ENCODE peak calls at places on chromosomes 12 and 14, in seven cellular contexts. M is stimulated activated CD4-positive, alpha-beta T cell treated with anti-CD3 and anti-CD28 coated beads, Interleukin-4, amount 100 ng/mL, for 4 hours; G is progenitor cell of endocrine pancreas; T is AG09319; V is stromal cell of bone marrow; E is HuH-7; O is GM12864. N is an unnamed sample.

GRCh38 chr14:90911121-90911520 is 94.9 kb upstream of the TTC7B start:
- DNase-seq in M (no peak), G (no peak), T (no peak), V (peak; percentile 1), E (no peak), O (no peak), N (peak; percentile 1)

GRCh38 chr12:44015333-44015941 is 179.6 kb downstream of the TMEM117 start:
- DNase-seq in M (no peak), G (no peak), T (peak; percentile 12), V (peak; percentile 36), E (peak; percentile 9), O (peak; percentile 36), N (peak; percentile 11)

GRCh38 chr12:114933428-114934160 is 249.6 kb upstream of the TBX3 start:
- DNase-seq in M (no peak), G (no peak), T (peak; percentile 59), V (peak; percentile 90), E (no peak), O (no peak), N (peak; percentile 90)

GRCh38 chr14:80607430-80608200 is 333.9 kb downstream of the CEP128 start:
- DNase-seq in M (no peak), G (no peak), T (no peak), V (no peak), E (no peak), O (no peak), N (no peak)

GRCh38 chr14:106837870-106838269 is 1311.5 kb downstream of the TMEM121 start:
- DNase-seq in M (no peak), G (no peak), T (no peak), V (no peak), E (no peak), O (no peak), N (no peak)

GRCh38 chr14:32635103-32635719 is 303.5 kb upstream of the NPAS3 start:
- DNase-seq in M (no peak), G (no peak), T (no peak), V (peak; percentile 50), E (no peak), O (no peak), N (no peak)

GRCh38 chr14:74401504-74402241 is 24.3 kb downstream of the SYNDIG1L start:
- DNase-seq in M (peak; percentile 52), G (no peak), T (no peak), V (no peak), E (no peak), O (peak; percentile 47), N (no peak)

GRCh38 chr12:110657747-110658146 is 31.2 kb downstream of the HVCN1 start:
- DNase-seq in M (no peak), G (no peak), T (no peak), V (no peak), E (no peak), O (no peak), N (no peak)

GRCh38 chr12:42130670-42131402 is 13.8 kb downstream of the GXYLT1 start:
- DNase-seq in M (no peak), G (no peak), T (no peak), V (no peak), E (no peak), O (no peak), N (no peak)

GRCh38 chr14:58301416-58301815 is 3.1 kb downstream of the ARID4A start:
- DNase-seq in M (no peak), G (no peak), T (no peak), V (no peak), E (no peak), O (no peak), N (no peak)

GRCh38 chr12:115941362-115941761 is 336.1 kb downstream of the MED13L start:
- DNase-seq in M (no peak), G (no peak), T (no peak), V (peak; percentile 50), E (no peak), O (no peak), N (no peak)

N was measured in A549.